ENCODE peak calls at places on chromosome 1, in four cellular contexts. I is RCC 7860, H is tibial nerve, Y is mesenchymal stem cell. N is an unnamed sample.

GRCh38 chr1:200243042-200243437 is 166.8 kb downstream of the ZNF281 start:
- DNase-seq in I (no peak), H (no peak), Y (peak; percentile 82), N (peak; percentile 55)

GRCh38 chr1:180230791-180231505 is 884 bp downstream of the LHX4 start:
- DNase-seq in I (peak; percentile 45), H (no peak), Y (peak; percentile 65), N (peak; percentile 88)

GRCh38 chr1:19554090-19554489 is 68.8 kb upstream of the CAPZB start:
- DNase-seq in I (no peak), H (no peak), Y (no peak), N (no peak)

GRCh38 chr1:179164494-179164893 is 65.0 kb downstream of the ABL2 start:
- DNase-seq in I (no peak), H (no peak), Y (peak; percentile 36), N (no peak)

GRCh38 chr1:32864375-32865019 is 6.2 kb downstream of the FNDC5 start:
- DNase-seq in I (no peak), H (no peak), Y (no peak), N (no peak)

GRCh38 chr1:215146252-215146975 is 63.9 kb downstream of the KCNK2 start:
- DNase-seq in I (peak; percentile 17), H (no peak), Y (peak; percentile 39), N (peak; percentile 35)

GRCh38 chr1:87265786-87266185 is 62.9 kb upstream of the LMO4 start:
- DNase-seq in I (no peak), H (no peak), Y (no peak), N (no peak)

GRCh38 chr1:52264530-52265115 is 101.4 kb downstream of the CC2D1B start:
- DNase-seq in I (no peak), H (no peak), Y (no peak), N (no peak)

GRCh38 chr1:119752592-119752991 is 16.1 kb downstream of the HMGCS2 start:
- DNase-seq in I (no peak), H (no peak), Y (no peak), N (no peak)

GRCh38 chr1:54403808-54404261 is 2.4 kb downstream of the SSBP3 start:
- DNase-seq in I (peak; percentile 81), H (no peak), Y (peak; percentile 77), N (no peak)

GRCh38 chr1:47618830-47619229 is 181.0 kb downstream of the FOXD2 start:
- DNase-seq in I (no peak), H (no peak), Y (no peak), N (no peak)

GRCh38 chr1:212760126-212760823 is 31.3 kb downstream of the NSL1 start:
- DNase-seq in I (no peak), H (no peak), Y (peak; percentile 17), N (peak; percentile 65)

GRCh38 chr1:66278260-66279046 is 255.5 kb upstream of the SGIP1 start:
- DNase-seq in I (no peak), H (no peak), Y (no peak), N (no peak)